ENCODE peak calls at places on chromosomes 6 and 20, in seven cellular contexts. One of them, this sample, is unnamed.
A peak's percentile ranks its signal among the peaks of the same experiment; 100 is the strongest.

GRCh38 chr20:36462440-36463211 is 78.7 kb upstream of the MYL9 start:
- DNase-seq in HCT116: no peak
- DNase-seq in K562: no peak
- DNase-seq in GM12878: no peak
- DNase-seq in SK-N-SH: peak; percentile 59
- DNase-seq in H1: peak; percentile 60
- DNase-seq in HepG2: no peak
- DNase-seq in this sample: no peak

GRCh38 chr20:62920039-62920645 is 6.2 kb downstream of the DIDO1 start:
- DNase-seq in HepG2: no peak
- DNase-seq in K562: no peak
- DNase-seq in SK-N-SH: no peak
- DNase-seq in H1: no peak
- DNase-seq in GM12878: no peak
- DNase-seq in HCT116: no peak
- DNase-seq in this sample: no peak

GRCh38 chr6:119742188-119742803 is 392.7 kb upstream of the MAN1A1 start:
- DNase-seq in H1: peak; percentile 91
- DNase-seq in GM12878: no peak
- DNase-seq in K562: peak; percentile 64
- DNase-seq in HepG2: peak; percentile 54
- DNase-seq in HCT116: peak; percentile 53
- DNase-seq in SK-N-SH: peak; percentile 35
- DNase-seq in this sample: no peak

GRCh38 chr6:105680131-105680530 is 277.2 kb upstream of the PREP start:
- DNase-seq in SK-N-SH: no peak
- DNase-seq in HepG2: no peak
- DNase-seq in H1: no peak
- DNase-seq in HCT116: no peak
- DNase-seq in GM12878: no peak
- DNase-seq in K562: no peak
- DNase-seq in this sample: no peak

GRCh38 chr6:20455175-20456075 is 53.7 kb downstream of the E2F3 start:
- DNase-seq in HCT116: no peak
- DNase-seq in HepG2: no peak
- DNase-seq in GM12878: no peak
- DNase-seq in K562: no peak
- DNase-seq in SK-N-SH: no peak
- DNase-seq in H1: no peak
- DNase-seq in this sample: no peak

GRCh38 chr6:7496266-7496875 is 45.1 kb upstream of the DSP start:
- DNase-seq in HepG2: no peak
- DNase-seq in GM12878: no peak
- DNase-seq in HCT116: no peak
- DNase-seq in H1: no peak
- DNase-seq in SK-N-SH: no peak
- DNase-seq in K562: no peak
- DNase-seq in this sample: no peak

GRCh38 chr6:32088487-32089049 is 20.6 kb downstream of the TNXB start:
- DNase-seq in HCT116: no peak
- DNase-seq in K562: no peak
- DNase-seq in H1: no peak
- DNase-seq in GM12878: no peak
- DNase-seq in HepG2: no peak
- DNase-seq in SK-N-SH: no peak
- DNase-seq in this sample: no peak

GRCh38 chr6:151257984-151258445 is 18.2 kb downstream of the AKAP12 start:
- DNase-seq in GM12878: no peak
- DNase-seq in HepG2: no peak
- DNase-seq in HCT116: no peak
- DNase-seq in SK-N-SH: no peak
- DNase-seq in H1: no peak
- DNase-seq in K562: no peak
- DNase-seq in this sample: no peak

GRCh38 chr6:158142789-158143188 is 25.3 kb downstream of the SERAC1 start:
- DNase-seq in GM12878: no peak
- DNase-seq in HCT116: no peak
- DNase-seq in HepG2: peak; percentile 70
- DNase-seq in SK-N-SH: no peak
- DNase-seq in K562: no peak
- DNase-seq in H1: no peak
- DNase-seq in this sample: no peak

GRCh38 chr20:23159923-23160445 is 73.9 kb upstream of the CD93 start:
- DNase-seq in HCT116: no peak
- DNase-seq in K562: no peak
- DNase-seq in GM12878: no peak
- DNase-seq in SK-N-SH: no peak
- DNase-seq in H1: no peak
- DNase-seq in HepG2: no peak
- DNase-seq in this sample: no peak

GRCh38 chr6:157328108-157328692 is 4.9 kb upstream of the TMEM242 start:
- DNase-seq in SK-N-SH: no peak
- DNase-seq in GM12878: no peak
- DNase-seq in HCT116: no peak
- DNase-seq in K562: no peak
- DNase-seq in H1: no peak
- DNase-seq in HepG2: no peak
- DNase-seq in this sample: no peak

GRCh38 chr6:24458937-24459336 is 30.4 kb downstream of the GPLD1 start:
- DNase-seq in GM12878: no peak
- DNase-seq in HepG2: no peak
- DNase-seq in HCT116: no peak
- DNase-seq in K562: no peak
- DNase-seq in SK-N-SH: no peak
- DNase-seq in H1: no peak
- DNase-seq in this sample: no peak

GRCh38 chr6:49553353-49553752 is 2.9 kb downstream of the C6orf141 start:
- DNase-seq in GM12878: no peak
- DNase-seq in HepG2: no peak
- DNase-seq in K562: no peak
- DNase-seq in HCT116: peak; percentile 63
- DNase-seq in SK-N-SH: no peak
- DNase-seq in H1: no peak
- DNase-seq in this sample: no peak

GRCh38 chr20:64188682-64189529 is 24.7 kb downstream of the MYT1 start:
- DNase-seq in HepG2: peak; percentile 100
- DNase-seq in GM12878: no peak
- DNase-seq in H1: no peak
- DNase-seq in SK-N-SH: peak; percentile 49
- DNase-seq in K562: no peak
- DNase-seq in HCT116: peak; percentile 2
- DNase-seq in this sample: no peak

GRCh38 chr6:149046164-149046821 is 271.2 kb upstream of the TAB2 start:
- DNase-seq in SK-N-SH: no peak
- DNase-seq in H1: no peak
- DNase-seq in K562: no peak
- DNase-seq in HepG2: no peak
- DNase-seq in GM12878: no peak
- DNase-seq in HCT116: no peak
- DNase-seq in this sample: no peak

GRCh38 chr6:153090241-153090930 is 40.7 kb downstream of the RGS17 start:
- DNase-seq in K562: no peak
- DNase-seq in HepG2: no peak
- DNase-seq in H1: no peak
- DNase-seq in GM12878: no peak
- DNase-seq in SK-N-SH: no peak
- DNase-seq in HCT116: peak; percentile 13
- DNase-seq in this sample: no peak

GRCh38 chr20:62539646-62540045 is 63.9 kb upstream of the GATA5 start:
- DNase-seq in H1: no peak
- DNase-seq in K562: no peak
- DNase-seq in HCT116: no peak
- DNase-seq in GM12878: no peak
- DNase-seq in HepG2: no peak
- DNase-seq in SK-N-SH: no peak
- DNase-seq in this sample: no peak

GRCh38 chr6:158604048-158604406 is 40.5 kb downstream of the DYNLT1 start:
- DNase-seq in K562: no peak
- DNase-seq in SK-N-SH: peak; percentile 44
- DNase-seq in HepG2: no peak
- DNase-seq in HCT116: no peak
- DNase-seq in GM12878: no peak
- DNase-seq in H1: no peak
- DNase-seq in this sample: no peak

GRCh38 chr6:125507987-125508655 is 206.4 kb upstream of the HDDC2 start:
- DNase-seq in SK-N-SH: no peak
- DNase-seq in K562: no peak
- DNase-seq in H1: no peak
- DNase-seq in HepG2: peak; percentile 61
- DNase-seq in GM12878: no peak
- DNase-seq in HCT116: no peak
- DNase-seq in this sample: no peak

DNA sequence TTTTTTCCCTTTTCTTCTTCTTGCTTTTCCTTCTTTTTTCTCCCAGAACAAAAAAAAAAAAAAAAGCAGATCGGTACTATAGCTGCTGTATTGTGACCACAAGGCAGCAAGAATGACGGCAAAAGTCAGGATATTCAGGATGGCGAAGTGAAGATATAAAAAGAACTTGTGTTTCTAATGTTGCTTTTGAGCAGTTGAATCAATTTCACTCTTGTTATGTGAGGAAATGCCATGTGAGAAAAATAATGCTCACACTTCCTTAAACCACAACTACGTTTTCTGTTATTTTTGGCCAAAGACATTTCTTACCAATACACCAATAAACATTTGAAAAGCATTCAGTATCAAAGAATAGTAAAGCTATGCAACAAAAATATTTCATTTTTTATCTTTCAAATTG is 510.5 kb downstream of the HACE1 start:
- DNase-seq in H1: no peak
- DNase-seq in K562: no peak
- DNase-seq in SK-N-SH: no peak
- DNase-seq in HepG2: no peak
- DNase-seq in HCT116: no peak
- DNase-seq in GM12878: no peak
- DNase-seq in this sample: no peak
- TF ChIP-seq JUND in H1: no peak
- TF ChIP-seq JUND in K562: no peak
- TF ChIP-seq JUND in SK-N-SH: no peak
- TF ChIP-seq JUND in HepG2: no peak
- TF ChIP-seq JUND in HCT116: no peak
- TF ChIP-seq JUND in GM12878: no peak
- TF ChIP-seq JUND in this sample: no peak

GRCh38 chr20:45946149-45946970 is 11.9 kb downstream of the PCIF1 start:
- DNase-seq in HCT116: no peak
- DNase-seq in K562: no peak
- DNase-seq in H1: no peak
- DNase-seq in GM12878: no peak
- DNase-seq in HepG2: peak; percentile 97
- DNase-seq in SK-N-SH: no peak
- DNase-seq in this sample: no peak
- TF ChIP-seq JUND in HCT116: no peak
- TF ChIP-seq JUND in K562: no peak
- TF ChIP-seq JUND in H1: no peak
- TF ChIP-seq JUND in GM12878: no peak
- TF ChIP-seq JUND in HepG2: peak; percentile 64
- TF ChIP-seq JUND in SK-N-SH: no peak
- TF ChIP-seq JUND in this sample: no peak

GRCh38 chr20:547394-547793 is 3.8 kb upstream of the CSNK2A1 start:
- DNase-seq in SK-N-SH: no peak
- DNase-seq in H1: no peak
- DNase-seq in K562: no peak
- DNase-seq in HCT116: no peak
- DNase-seq in GM12878: no peak
- DNase-seq in HepG2: no peak
- DNase-seq in this sample: no peak

GRCh38 chr20:543369-544152 is at the start of gene CSNK2A1:
- DNase-seq in H1: peak; percentile 96
- DNase-seq in HepG2: peak; percentile 95
- DNase-seq in GM12878: peak; percentile 94
- DNase-seq in SK-N-SH: peak; percentile 93
- DNase-seq in HCT116: peak; percentile 89
- DNase-seq in K562: peak; percentile 86
- DNase-seq in this sample: peak; percentile 97

GRCh38 chr20:544153-544725 is 649 bp upstream of the CSNK2A1 start:
- DNase-seq in HepG2: no peak
- DNase-seq in HCT116: no peak
- DNase-seq in SK-N-SH: no peak
- DNase-seq in H1: no peak
- DNase-seq in K562: no peak
- DNase-seq in GM12878: no peak
- DNase-seq in this sample: no peak

GRCh38 chr20:542777-543368 is 717 bp downstream of the CSNK2A1 start:
- DNase-seq in K562: no peak
- DNase-seq in H1: no peak
- DNase-seq in HCT116: no peak
- DNase-seq in SK-N-SH: no peak
- DNase-seq in GM12878: no peak
- DNase-seq in HepG2: no peak
- DNase-seq in this sample: no peak

DNA sequence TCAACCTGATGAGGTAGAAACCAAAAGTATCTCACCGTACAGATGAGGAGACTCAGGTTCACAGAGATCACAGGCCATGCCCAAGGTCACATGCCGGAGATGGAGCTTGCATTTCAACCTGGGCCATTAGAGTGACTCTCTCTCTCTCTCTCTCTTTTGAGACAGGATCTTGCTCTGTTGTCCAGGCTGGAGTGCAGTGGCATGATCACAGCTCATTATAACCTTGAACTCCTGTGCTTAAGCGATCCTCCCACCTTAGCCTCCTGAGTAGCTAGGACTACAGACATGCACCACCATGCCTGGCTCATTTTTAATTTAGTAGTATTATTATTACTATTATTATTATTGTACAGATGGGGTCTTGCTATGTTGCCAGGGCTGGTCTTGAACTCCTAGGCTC is 2.8 kb upstream of the CSNK2A1 start:
- DNase-seq in HCT116: no peak
- DNase-seq in H1: no peak
- DNase-seq in K562: no peak
- DNase-seq in GM12878: no peak
- DNase-seq in HepG2: no peak
- DNase-seq in SK-N-SH: no peak
- DNase-seq in this sample: no peak
- TF ChIP-seq JUND in HCT116: no peak
- TF ChIP-seq JUND in H1: no peak
- TF ChIP-seq JUND in K562: no peak
- TF ChIP-seq JUND in GM12878: no peak
- TF ChIP-seq JUND in HepG2: no peak
- TF ChIP-seq JUND in SK-N-SH: no peak
- TF ChIP-seq JUND in this sample: no peak

GRCh38 chr6:44511126-44511525 is 123.6 kb downstream of the CDC5L start:
- DNase-seq in HepG2: no peak
- DNase-seq in SK-N-SH: no peak
- DNase-seq in GM12878: no peak
- DNase-seq in K562: no peak
- DNase-seq in H1: peak; percentile 17
- DNase-seq in HCT116: no peak
- DNase-seq in this sample: no peak

GRCh38 chr6:44514576-44515193 is 127.2 kb downstream of the CDC5L start:
- DNase-seq in GM12878: no peak
- DNase-seq in H1: peak; percentile 6
- DNase-seq in HepG2: no peak
- DNase-seq in HCT116: no peak
- DNase-seq in K562: no peak
- DNase-seq in SK-N-SH: no peak
- DNase-seq in this sample: no peak

GRCh38 chr6:44514085-44514484 is 126.6 kb downstream of the CDC5L start:
- DNase-seq in SK-N-SH: no peak
- DNase-seq in HCT116: no peak
- DNase-seq in H1: peak; percentile 16
- DNase-seq in K562: no peak
- DNase-seq in HepG2: no peak
- DNase-seq in GM12878: no peak
- DNase-seq in this sample: no peak

GRCh38 chr6:44508646-44509045 is 121.1 kb downstream of the CDC5L start:
- DNase-seq in SK-N-SH: no peak
- DNase-seq in HepG2: no peak
- DNase-seq in K562: no peak
- DNase-seq in H1: no peak
- DNase-seq in GM12878: no peak
- DNase-seq in HCT116: no peak
- DNase-seq in this sample: no peak

GRCh38 chr6:44512868-44513641 is 125.5 kb downstream of the CDC5L start:
- DNase-seq in HCT116: peak; percentile 12
- DNase-seq in K562: peak; percentile 37
- DNase-seq in HepG2: no peak
- DNase-seq in GM12878: no peak
- DNase-seq in SK-N-SH: no peak
- DNase-seq in H1: peak; percentile 26
- DNase-seq in this sample: peak; percentile 52
- TF ChIP-seq JUND in HCT116: no peak
- TF ChIP-seq JUND in K562: no peak
- TF ChIP-seq JUND in HepG2: no peak
- TF ChIP-seq JUND in GM12878: no peak
- TF ChIP-seq JUND in SK-N-SH: no peak
- TF ChIP-seq JUND in H1: no peak
- TF ChIP-seq JUND in this sample: no peak